ENCODE peak calls at places on chromosomes 7 and 10, in six cellular contexts. F, A, V, R, K and S are unnamed samples.
A peak's percentile ranks its signal among the peaks of the same experiment; 100 is the strongest.

GRCh38 chr7:52260046-52260665 is 775.3 kb upstream of the POM121L12 start:
- DNase-seq in R (peak; percentile 7), K (no peak), A (no peak), F (no peak), V (no peak), S (no peak)

GRCh38 chr10:132397036-132397541 is at the start of gene PWWP2B:
- DNase-seq in V (peak; percentile 83), A (peak; percentile 78), R (peak; percentile 43), F (peak; percentile 73), K (no peak), S (peak; percentile 79)

GRCh38 chr10:69069090-69070042 is 18.5 kb upstream of the SRGN start:
- DNase-seq in A (no peak), F (no peak), R (peak; percentile 33), V (no peak), K (no peak), S (no peak)

GRCh38 chr7:155453296-155454182 is 4.4 kb upstream of the EN2 start:
- DNase-seq in F (no peak), A (no peak), R (no peak), V (peak; percentile 37), K (no peak), S (no peak)

GRCh38 chr7:72445580-72445979 is 33.4 kb upstream of the CALN1 start:
- DNase-seq in F (no peak), R (no peak), A (no peak), K (no peak), V (no peak), S (no peak)

GRCh38 chr7:38105874-38106483 is 72.1 kb upstream of the STARD3NL start:
- DNase-seq in V (no peak), F (peak; percentile 72), A (no peak), R (peak; percentile 51), K (no peak), S (no peak)

GRCh38 chr10:44958196-44958896 is 1.3 kb upstream of the RASSF4 start:
- DNase-seq in V (no peak), R (peak; percentile 81), A (no peak), K (peak; percentile 12), F (peak; percentile 87), S (no peak)

GRCh38 chr7:120404042-120404441 is 131.1 kb downstream of the KCND2 start:
- DNase-seq in R (peak; percentile 54), F (peak; percentile 2), V (no peak), K (no peak), A (no peak), S (no peak)

GRCh38 chr7:46515844-46516590 is 594.9 kb upstream of the IGFBP3 start:
- DNase-seq in V (no peak), F (no peak), K (no peak), A (no peak), R (no peak), S (no peak)

GRCh38 chr10:23422003-23422411 is 16.9 kb upstream of the OTUD1 start:
- DNase-seq in F (no peak), R (peak; percentile 62), K (no peak), A (no peak), V (no peak), S (no peak)

GRCh38 chr10:86585037-86585725 is 63.6 kb upstream of the WAPL start:
- DNase-seq in A (peak; percentile 72), K (peak; percentile 39), R (peak; percentile 72), F (peak; percentile 78), V (peak; percentile 76), S (peak; percentile 81)

GRCh38 chr7:70599446-70600190 is 532.3 kb upstream of the GALNT17 start:
- DNase-seq in V (no peak), R (no peak), K (no peak), F (no peak), A (no peak), S (no peak)

DNA sequence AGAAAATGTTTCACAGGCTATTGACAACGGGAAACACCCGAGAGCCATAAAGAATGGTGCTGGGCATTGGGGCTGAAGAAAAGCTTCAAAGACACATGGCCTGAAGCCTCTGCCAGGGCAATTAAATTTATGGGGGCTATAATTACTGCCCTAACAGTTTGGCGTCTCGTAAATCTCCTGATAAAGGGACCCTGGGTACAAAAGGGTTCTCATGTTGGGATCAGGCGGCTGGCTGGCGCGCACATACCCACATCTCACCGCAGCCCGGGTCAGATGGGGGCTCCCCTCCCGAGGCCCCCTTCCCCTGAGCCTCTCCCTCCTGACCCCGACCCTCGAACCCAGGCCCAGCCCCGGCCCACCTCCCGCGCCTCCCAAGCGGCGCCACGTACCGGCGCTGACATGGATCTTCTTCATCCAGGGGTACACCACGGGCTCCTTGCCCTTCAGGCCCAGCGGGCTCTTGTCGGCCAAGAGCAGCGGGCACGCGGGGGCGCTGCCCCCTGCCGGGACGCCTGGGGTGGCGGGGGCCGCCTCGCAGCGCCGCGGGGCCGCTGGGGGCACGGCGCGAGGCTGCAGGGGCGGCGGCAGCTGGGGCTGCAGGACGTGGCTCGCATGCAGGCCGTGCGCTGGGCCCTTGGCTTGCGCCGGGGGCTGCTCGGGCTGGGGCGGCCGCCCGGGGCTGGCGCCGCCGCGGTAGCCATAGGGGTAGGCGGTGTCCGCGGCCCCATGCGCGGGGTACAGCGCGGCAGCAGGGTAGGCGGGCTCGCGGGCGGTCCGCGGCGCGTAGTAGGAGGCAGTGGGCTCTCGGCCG is 623 bp downstream of the HOXA4 start:
- DNase-seq in F (peak; percentile 74), R (peak; percentile 7), K (no peak), A (peak; percentile 50), V (peak; percentile 80), S (peak; percentile 59)
- H3K27me3 ChIP-seq in F (no peaks in the 10 kb centered on the region), R (no peaks in the 10 kb centered on the region), K (peaks cover 50% of the 10 kb centered on the region), A (peaks cover 23% of the 10 kb centered on the region), V (no peaks in the 10 kb centered on the region), S (no peaks in the 10 kb centered on the region)

DNA sequence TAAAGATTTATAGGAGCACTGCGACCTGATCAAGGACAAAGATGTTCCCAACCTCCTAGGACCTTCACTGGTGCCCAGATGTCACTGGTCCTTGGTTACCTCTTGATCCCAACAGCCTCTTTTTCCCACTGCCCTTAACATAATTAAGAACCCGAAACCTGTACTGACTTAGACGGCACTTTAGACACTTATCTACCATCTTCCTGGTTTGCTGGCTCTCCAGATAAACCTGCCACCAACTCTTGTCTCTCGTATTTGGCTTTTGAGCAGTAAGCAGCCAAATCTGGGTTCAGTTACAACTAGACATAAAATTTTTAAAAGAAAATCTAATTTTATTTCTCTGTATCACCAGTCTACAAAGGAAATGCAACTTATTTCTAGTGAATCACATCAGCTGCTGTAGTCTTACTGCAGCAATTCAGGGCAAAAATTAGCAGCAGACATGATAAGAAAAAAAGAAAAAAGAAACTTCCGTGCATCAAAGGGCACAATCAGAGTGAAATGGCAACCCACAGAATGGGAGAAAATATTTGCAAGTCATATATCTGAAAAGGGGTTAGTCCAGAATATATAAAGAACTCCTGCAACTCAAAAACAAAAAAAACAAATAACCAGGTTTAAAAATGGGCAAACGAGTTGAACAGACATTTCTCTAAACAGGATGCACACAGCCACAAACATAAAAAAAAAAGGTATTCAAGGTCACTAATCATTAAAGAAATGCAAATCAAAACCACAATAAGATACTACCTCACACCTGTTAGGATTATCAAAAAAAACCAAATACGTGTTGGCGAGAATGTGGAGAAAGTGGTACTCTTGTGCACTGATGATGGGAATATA is 9.4 kb downstream of the ASB13 start:
- DNase-seq in F (no peak), A (no peak), R (no peak), V (no peak), K (no peak), S (no peak)
- H3K4me1 ChIP-seq in F (peaks cover 3% of the 10 kb centered on the region), A (peaks cover 32% of the 10 kb centered on the region), R (peaks cover 14% of the 10 kb centered on the region), V (peaks cover 15% of the 10 kb centered on the region), K (no peaks in the 10 kb centered on the region), S (no peaks in the 10 kb centered on the region)

DNA sequence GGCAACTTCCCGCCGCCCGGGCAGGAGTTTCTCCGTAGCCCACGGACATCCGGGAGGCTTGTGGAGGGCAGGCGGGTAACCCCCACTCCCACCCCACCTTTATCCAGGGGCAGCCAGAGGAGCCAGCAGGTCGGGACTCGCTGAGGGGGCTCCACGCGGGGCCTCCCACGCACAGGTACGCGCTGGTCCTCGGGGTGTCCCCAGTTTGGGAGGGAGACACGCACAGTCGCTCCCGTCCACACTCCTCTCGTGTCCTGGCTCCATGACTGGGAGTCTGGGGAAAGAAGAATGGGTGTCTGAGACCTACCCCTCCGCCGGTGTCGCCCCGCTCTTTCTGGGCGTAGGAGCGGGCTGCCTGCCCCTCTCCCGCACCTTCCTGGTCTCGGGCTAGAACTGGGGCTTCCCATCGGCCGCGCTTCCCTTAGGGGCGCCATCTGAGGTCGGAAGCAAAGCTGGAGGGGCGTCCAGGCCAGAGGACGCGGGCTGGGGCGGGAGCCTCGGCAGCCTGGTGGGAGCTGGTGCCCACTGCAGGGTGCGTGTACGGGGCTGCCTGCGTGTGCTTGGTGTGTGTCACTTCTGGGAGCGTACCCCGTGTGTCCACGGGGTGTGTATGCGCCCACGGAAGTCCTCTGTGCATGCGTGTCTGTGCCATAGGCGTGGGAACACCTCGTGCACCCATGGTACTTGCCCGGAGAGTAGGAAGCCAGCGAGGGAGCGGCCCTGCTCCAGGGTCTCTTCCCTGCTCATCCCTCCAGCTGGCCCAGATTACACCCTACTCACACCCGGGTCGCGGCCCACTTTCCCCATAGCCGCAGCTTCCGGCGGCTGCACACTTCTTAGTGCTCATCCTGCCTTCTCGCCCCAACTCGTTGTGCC is 73.0 kb upstream of the LEP start:
- DNase-seq in V (no peak), F (no peak), K (no peak), A (no peak), R (peak; percentile 0), S (no peak)
- H3K27me3 ChIP-seq in V (no peaks in the 10 kb centered on the region), F (peaks cover 16% of the 10 kb centered on the region), K (peaks cover 77% of the 10 kb centered on the region), A (peaks cover 84% of the 10 kb centered on the region), R (peaks cover 87% of the 10 kb centered on the region), S (peaks cover 92% of the 10 kb centered on the region)

GRCh38 chr10:28713626-28714352 is 36.5 kb downstream of the BAMBI start:
- DNase-seq in V (no peak), K (no peak), R (no peak), A (no peak), F (no peak), S (no peak)
- H3K4me1 ChIP-seq in V (no peaks in the 10 kb centered on the region), K (no peaks in the 10 kb centered on the region), R (no peaks in the 10 kb centered on the region), A (no peaks in the 10 kb centered on the region), F (no peaks in the 10 kb centered on the region), S (no peaks in the 10 kb centered on the region)

GRCh38 chr10:73790886-73791625 is 5.7 kb downstream of the ZSWIM8 start:
- DNase-seq in V (no peak), K (no peak), R (no peak), F (no peak), A (no peak), S (no peak)

GRCh38 chr10:73789659-73790055 is 4.3 kb downstream of the ZSWIM8 start:
- DNase-seq in R (no peak), V (no peak), F (no peak), A (no peak), K (no peak), S (no peak)

GRCh38 chr10:73786512-73786885 is 1.1 kb downstream of the ZSWIM8 start:
- DNase-seq in K (no peak), R (no peak), V (no peak), A (no peak), F (no peak), S (no peak)

GRCh38 chr10:73791871-73792400 is 6.5 kb downstream of the ZSWIM8 start:
- DNase-seq in F (no peak), V (peak; percentile 29), A (no peak), K (no peak), R (no peak), S (no peak)

DNA sequence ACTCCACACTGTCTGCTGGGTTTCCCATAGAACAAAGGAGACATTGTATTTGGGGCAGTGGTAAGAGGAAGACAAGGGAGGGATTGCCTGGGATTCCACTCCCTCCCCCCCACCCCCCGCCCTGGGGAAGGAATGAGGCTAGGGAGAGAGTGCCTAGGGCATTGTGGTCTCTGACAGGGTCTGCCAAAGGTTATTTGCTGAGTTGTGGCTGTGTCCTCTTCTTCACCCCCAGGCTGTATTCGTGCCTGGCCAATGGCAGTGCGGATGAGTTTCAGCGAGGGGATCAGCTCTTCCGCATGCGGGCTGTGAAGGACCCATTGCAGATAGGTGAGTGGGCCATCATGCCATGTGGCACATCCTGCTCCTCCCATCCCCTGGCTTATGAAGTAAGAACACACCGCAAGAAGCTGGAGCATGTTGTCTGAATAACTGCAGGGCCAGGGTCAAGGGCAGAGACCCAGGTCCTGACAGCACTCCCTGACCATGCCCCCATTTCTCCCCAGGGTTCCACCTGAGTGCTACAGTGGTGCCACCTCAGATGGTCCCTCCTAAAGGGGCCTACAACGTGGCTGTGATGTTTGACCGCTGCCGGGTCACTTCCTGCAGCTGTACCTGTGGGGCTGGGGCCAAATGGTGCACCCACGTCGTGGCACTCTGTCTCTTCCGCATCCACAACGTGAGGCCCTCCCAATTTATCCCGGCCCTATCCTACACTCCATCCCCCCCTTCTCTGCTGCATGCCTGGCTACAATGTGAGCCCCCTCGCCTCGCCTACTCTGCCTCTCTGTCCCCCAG is 3.7 kb downstream of the ZSWIM8 start:
- DNase-seq in K (no peak), V (no peak), R (no peak), A (no peak), F (no peak), S (no peak)
- H3K27me3 ChIP-seq in K (no peaks in the 10 kb centered on the region), V (no peaks in the 10 kb centered on the region), R (no peaks in the 10 kb centered on the region), A (no peaks in the 10 kb centered on the region), F (no peaks in the 10 kb centered on the region), S (no peaks in the 10 kb centered on the region)